ENCODE peak calls at places on chromosomes 3 and 15, in ten cellular contexts. L, J, Q, N, X, T, F, H, M and D are unnamed samples.

GRCh38 chr3:134054231-134054630 is 24.5 kb upstream of the SLCO2A1 start:
- DNase-seq in X (no peak), N (no peak), H (no peak), T (no peak), M (no peak), L (no peak), J (no peak), F (no peak), Q (no peak), D (no peak)

GRCh38 chr15:90201150-90201943 is at the start of gene SEMA4B:
- DNase-seq in Q (peak; percentile 79), X (peak; percentile 71), H (no peak), N (peak; percentile 77), T (peak; percentile 77), M (peak; percentile 72), L (peak; percentile 70), J (peak; percentile 67), F (peak; percentile 78), D (peak; percentile 91)

GRCh38 chr15:43186003-43186353 is 775 bp downstream of the CCNDBP1 start:
- DNase-seq in L (no peak), J (no peak), Q (peak; percentile 17), T (no peak), X (no peak), M (no peak), N (no peak), F (no peak), H (no peak), D (no peak)

GRCh38 chr3:143471705-143472104 is 352.1 kb downstream of the CHST2 start:
- DNase-seq in T (no peak), M (no peak), J (no peak), H (no peak), X (no peak), F (no peak), L (no peak), N (no peak), Q (no peak), D (no peak)

GRCh38 chr15:65828566-65828965 is 36.5 kb upstream of the DENND4A start:
- DNase-seq in X (no peak), T (no peak), M (no peak), L (no peak), Q (peak; percentile 64), H (no peak), N (no peak), F (no peak), J (no peak), D (no peak)

GRCh38 chr3:169813757-169814517 is 1.2 kb upstream of the LRRC34 start:
- DNase-seq in Q (peak; percentile 85), H (peak; percentile 33), M (no peak), L (no peak), J (peak; percentile 86), X (peak; percentile 89), F (no peak), T (peak; percentile 82), N (peak; percentile 89), D (no peak)

GRCh38 chr15:68471552-68471951 is 39.6 kb upstream of the ITGA11 start:
- DNase-seq in J (no peak), L (no peak), X (no peak), M (no peak), T (no peak), F (no peak), N (no peak), H (no peak), Q (no peak), D (no peak)

GRCh38 chr15:25092661-25093060 is 137.9 kb downstream of the SNRPN start:
- DNase-seq in Q (no peak), M (no peak), X (no peak), L (no peak), T (no peak), H (no peak), N (no peak), J (no peak), F (no peak), D (no peak)